ENCODE peak calls at places on chromosomes 5 and 9, in five cellular contexts. N is non-pigmented ciliary epithelial cell; V is AG10803; P is stimulated activated naive CD8-positive, alpha-beta T cell treated with anti-CD3 and anti-CD28 coated beads, Interleukin-15, amount 100 ng/mL, for 72 hours; X is GM23248. Q is an unnamed sample.

GRCh38 chr9:137460363-137461315 is 1.5 kb upstream of the NSMF start:
- DNase-seq in N (no peak), V (no peak), P (no peak), X (no peak), Q (no peak)

GRCh38 chr9:116059466-116059865 is 94.1 kb upstream of the PAPPA start:
- DNase-seq in N (no peak), V (peak), P (no peak), X (peak), Q (no peak)

GRCh38 chr9:121725008-121725795 is 73.8 kb downstream of the DAB2IP start:
- DNase-seq in N (peak), V (peak), P (no peak), X (peak), Q (no peak)

GRCh38 chr9:114446036-114446435 is 58.3 kb upstream of the AKNA start:
- DNase-seq in N (no peak), V (peak), P (no peak), X (peak), Q (no peak)

GRCh38 chr9:75615284-75615683 is 275.2 kb upstream of the PCSK5 start:
- DNase-seq in N (no peak), V (no peak), P (no peak), X (no peak), Q (no peak)

GRCh38 chr9:98533132-98533531 is 175.6 kb downstream of the GABBR2 start:
- DNase-seq in N (no peak), V (peak), P (no peak), X (peak), Q (no peak)

GRCh38 chr9:33159760-33160127 is 7.4 kb downstream of the B4GALT1 start:
- DNase-seq in N (peak), V (peak), P (peak), X (peak), Q (no peak)

GRCh38 chr5:41445937-41446563 is 64.4 kb downstream of the PLCXD3 start:
- DNase-seq in N (no peak), V (peak), P (no peak), X (peak), Q (no peak)

GRCh38 chr5:58410441-58410840 is 49.4 kb downstream of the PLK2 start:
- DNase-seq in N (peak), V (peak), P (no peak), X (peak), Q (no peak)

GRCh38 chr5:78562001-78562400 is 86.6 kb downstream of the LHFPL2 start:
- DNase-seq in N (no peak), V (no peak), P (no peak), X (no peak), Q (no peak)

GRCh38 chr5:172611913-172612312 is 29.1 kb upstream of the NEURL1B start:
- DNase-seq in N (no peak), V (no peak), P (no peak), X (no peak), Q (no peak)

GRCh38 chr5:175654807-175655206 is 3.1 kb upstream of the HRH2 start:
- DNase-seq in N (no peak), V (no peak), P (peak), X (no peak), Q (no peak)

GRCh38 chr5:178832618-178833201 is 27.0 kb upstream of the ZNF354B start:
- DNase-seq in N (no peak), V (no peak), P (no peak), X (no peak), Q (no peak)

GRCh38 chr5:74272831-74273545 is 367.5 kb downstream of the ENC1 start:
- DNase-seq in N (no peak), V (peak), P (no peak), X (peak), Q (no peak)

GRCh38 chr9:126864771-126865170 is 4.3 kb downstream of the ZBTB34 start:
- DNase-seq in N (no peak), V (no peak), P (no peak), X (no peak), Q (no peak)

GRCh38 chr9:20929276-20929675 is 102.2 kb downstream of the HACD4 start:
- DNase-seq in N (no peak), V (no peak), P (no peak), X (no peak), Q (no peak)

GRCh38 chr5:65440456-65440855 is 41.3 kb downstream of the ADAMTS6 start:
- DNase-seq in N (no peak), V (peak), P (no peak), X (no peak), Q (no peak)

GRCh38 chr5:180804129-180804601 is 1.6 kb upstream of the MGAT1 start:
- DNase-seq in N (no peak), V (no peak), P (no peak), X (no peak), Q (no peak)

GRCh38 chr5:174726916-174727793 is 2.8 kb downstream of the MSX2 start:
- DNase-seq in N (no peak), V (no peak), P (no peak), X (no peak), Q (no peak)

GRCh38 chr5:1255081-1255561 is 29.9 kb downstream of the SLC6A18 start:
- DNase-seq in N (no peak), V (no peak), P (peak), X (no peak), Q (no peak)

GRCh38 chr5:75473463-75473862 is 38.0 kb downstream of the CERT1 start:
- DNase-seq in N (no peak), V (no peak), P (no peak), X (no peak), Q (no peak)

GRCh38 chr5:155926011-155926410 is 401.0 kb upstream of the SGCD start:
- DNase-seq in N (no peak), V (peak), P (no peak), X (peak), Q (no peak)

GRCh38 chr9:96418920-96419690 is 935 bp upstream of the ZNF367 start:
- DNase-seq in N (no peak), V (peak), P (peak), X (peak), Q (peak)

GRCh38 chr5:150065346-150065745 is 21.0 kb downstream of the CSF1R start:
- DNase-seq in N (no peak), V (peak), P (no peak), X (peak), Q (no peak)

GRCh38 chr9:85859751-85860150 is 81.2 kb upstream of the NAA35 start:
- DNase-seq in N (no peak), V (no peak), P (no peak), X (no peak), Q (no peak)

Q was measured in GM12891.